ENCODE peak calls at places on chromosomes 6 and 20, in ten cellular contexts. J, L, G, Y, H, R, T, F, S and P are unnamed samples.

GRCh38 chr20:8372819-8373218 is 240.8 kb downstream of the PLCB1 start:
- DNase-seq in Y (no peak), H (no peak), G (no peak), F (no peak), S (no peak), L (no peak), T (no peak), J (no peak), R (no peak), P (no peak)

GRCh38 chr20:15951711-15952110 is 621.5 kb downstream of the KIF16B start:
- DNase-seq in T (no peak), J (peak), S (no peak), L (no peak), H (no peak), F (no peak), R (no peak), G (no peak), Y (no peak), P (no peak)

GRCh38 chr6:2505624-2506023 is 245.1 kb downstream of the MYLK4 start:
- DNase-seq in F (no peak), S (peak), J (no peak), H (peak), G (peak), R (no peak), T (no peak), Y (no peak), L (no peak), P (no peak)

GRCh38 chr6:150076196-150076893 is 7.4 kb upstream of the ULBP3 start:
- DNase-seq in J (no peak), T (no peak), L (no peak), S (no peak), R (no peak), F (no peak), G (no peak), Y (no peak), H (no peak), P (no peak)

GRCh38 chr6:30955367-30956042 is 14.7 kb downstream of the MUCL3 start:
- DNase-seq in S (peak), J (no peak), H (peak), F (peak), L (no peak), T (peak), Y (peak), R (peak), G (peak), P (peak)

GRCh38 chr6:1625352-1625773 is 15.6 kb downstream of the FOXC1 start:
- DNase-seq in L (no peak), R (no peak), H (no peak), Y (no peak), G (no peak), T (no peak), S (no peak), F (no peak), J (no peak), P (no peak)

GRCh38 chr6:78993955-78994354 is 84.1 kb downstream of the PHIP start:
- DNase-seq in L (no peak), G (no peak), Y (no peak), J (no peak), T (no peak), F (no peak), S (no peak), H (no peak), R (no peak), P (no peak)

GRCh38 chr20:38997622-38998021 is 35.5 kb downstream of the DHX35 start:
- DNase-seq in H (no peak), L (no peak), R (peak), F (no peak), G (no peak), Y (no peak), J (no peak), T (no peak), S (peak), P (no peak)

GRCh38 chr6:159996087-159996622 is 27.3 kb downstream of the IGF2R start:
- DNase-seq in F (no peak), J (no peak), Y (no peak), L (no peak), H (no peak), R (no peak), S (no peak), G (no peak), T (no peak), P (no peak)

GRCh38 chr6:5157744-5158143 is 72.6 kb downstream of the PPP1R3G start:
- DNase-seq in T (no peak), S (no peak), J (no peak), L (no peak), Y (no peak), G (no peak), H (no peak), R (no peak), F (no peak), P (no peak)

GRCh38 chr6:37372116-37372515 is 18.3 kb downstream of the RNF8 start:
- DNase-seq in S (no peak), L (no peak), J (no peak), F (no peak), T (no peak), Y (no peak), H (no peak), R (no peak), G (no peak), P (no peak)

GRCh38 chr20:60786686-60787217 is 465.3 kb upstream of the CDH4 start:
- DNase-seq in R (no peak), T (no peak), H (no peak), L (no peak), G (no peak), F (no peak), Y (no peak), S (no peak), J (no peak), P (no peak)